ENCODE peak calls at places on chromosomes 4 and X, in four cellular contexts. One of them, this sample, is unnamed.

GRCh38 chr4:144288011-144288903 is 147.7 kb upstream of the GYPA start:
- DNase-seq in SK-N-SH: no peak
- DNase-seq in HepG2: no peak
- DNase-seq in K562: no peak
- DNase-seq in this sample: no peak

GRCh38 chrX:121851033-121851432 is 803.6 kb downstream of the GLUD2 start:
- DNase-seq in SK-N-SH: no peak
- DNase-seq in K562: no peak
- DNase-seq in HepG2: no peak
- DNase-seq in this sample: no peak

GRCh38 chr4:15232725-15233597 is 194.9 kb upstream of the C1QTNF7 start:
- DNase-seq in HepG2: peak; percentile 33
- DNase-seq in SK-N-SH: no peak
- DNase-seq in K562: no peak
- DNase-seq in this sample: no peak

GRCh38 chrX:25131055-25131454 is 115.3 kb upstream of the ARX start:
- DNase-seq in K562: no peak
- DNase-seq in HepG2: no peak
- DNase-seq in SK-N-SH: no peak
- DNase-seq in this sample: no peak

GRCh38 chrX:118530537-118530936 is 34.9 kb downstream of the DOCK11 start:
- DNase-seq in SK-N-SH: no peak
- DNase-seq in K562: no peak
- DNase-seq in HepG2: no peak
- DNase-seq in this sample: no peak

GRCh38 chr4:78244691-78245485 is 187.8 kb downstream of the FRAS1 start:
- DNase-seq in HepG2: no peak
- DNase-seq in K562: no peak
- DNase-seq in SK-N-SH: no peak
- DNase-seq in this sample: no peak

GRCh38 chr4:37446016-37446415 is 201.5 kb downstream of the NWD2 start:
- DNase-seq in HepG2: no peak
- DNase-seq in K562: no peak
- DNase-seq in SK-N-SH: no peak
- DNase-seq in this sample: no peak

GRCh38 chr4:55256787-55257186 is 89.3 kb upstream of the SRD5A3 start:
- DNase-seq in SK-N-SH: peak; percentile 10
- DNase-seq in K562: no peak
- DNase-seq in HepG2: no peak
- DNase-seq in this sample: no peak

GRCh38 chr4:65654976-65655375 is 15.3 kb downstream of the EPHA5 start:
- DNase-seq in K562: no peak
- DNase-seq in HepG2: no peak
- DNase-seq in SK-N-SH: no peak
- DNase-seq in this sample: no peak

GRCh38 chrX:319579-320125 is 1.1 kb upstream of the GTPBP6 start:
- DNase-seq in HepG2: no peak
- DNase-seq in K562: no peak
- DNase-seq in SK-N-SH: no peak
- DNase-seq in this sample: no peak

GRCh38 chr4:34850983-34851382 is 1393.3 kb downstream of the ARAP2 start:
- DNase-seq in HepG2: no peak
- DNase-seq in SK-N-SH: no peak
- DNase-seq in K562: no peak
- DNase-seq in this sample: no peak

GRCh38 chr4:94352996-94353395 is 10.4 kb upstream of the HPGDS start:
- DNase-seq in HepG2: no peak
- DNase-seq in SK-N-SH: no peak
- DNase-seq in K562: no peak
- DNase-seq in this sample: no peak

GRCh38 chrX:94743478-94743877 is 1069.5 kb downstream of the FAM133A start:
- DNase-seq in K562: no peak
- DNase-seq in SK-N-SH: no peak
- DNase-seq in HepG2: no peak
- DNase-seq in this sample: no peak

GRCh38 chrX:51955200-51955599 is 61.8 kb downstream of the MAGED1 start:
- DNase-seq in HepG2: no peak
- DNase-seq in K562: no peak
- DNase-seq in SK-N-SH: no peak
- DNase-seq in this sample: no peak

GRCh38 chr4:80186666-80187065 is 10.6 kb upstream of the PRDM8 start:
- DNase-seq in SK-N-SH: no peak
- DNase-seq in K562: no peak
- DNase-seq in HepG2: no peak
- DNase-seq in this sample: no peak

GRCh38 chr4:71445819-71446218 is 107.0 kb downstream of the SLC4A4 start:
- DNase-seq in K562: no peak
- DNase-seq in SK-N-SH: no peak
- DNase-seq in HepG2: no peak
- DNase-seq in this sample: no peak

GRCh38 chr4:3071811-3072210 is 2.5 kb downstream of the HTT-AS start:
- DNase-seq in HepG2: no peak
- DNase-seq in SK-N-SH: no peak
- DNase-seq in K562: no peak
- DNase-seq in this sample: no peak

GRCh38 chr4:15469402-15470148 is at the start of gene CC2D2A:
- DNase-seq in K562: no peak
- DNase-seq in SK-N-SH: peak; percentile 42
- DNase-seq in HepG2: no peak
- DNase-seq in this sample: no peak

GRCh38 chrX:104112326-104112951 is at the start of gene ZCCHC18:
- DNase-seq in SK-N-SH: peak; percentile 88
- DNase-seq in HepG2: peak; percentile 3
- DNase-seq in K562: peak; percentile 34
- DNase-seq in this sample: no peak

GRCh38 chr4:16196482-16197393 is 29.5 kb downstream of the TAPT1 start:
- DNase-seq in K562: no peak
- DNase-seq in SK-N-SH: no peak
- DNase-seq in HepG2: peak; percentile 4
- DNase-seq in this sample: peak; percentile 38

GRCh38 chrX:35826503-35826902 is 28.4 kb downstream of the MAGEB16 start:
- DNase-seq in SK-N-SH: no peak
- DNase-seq in HepG2: no peak
- DNase-seq in K562: no peak
- DNase-seq in this sample: no peak

GRCh38 chrX:78517124-78517523 is 142.0 kb downstream of the RTL3 start:
- DNase-seq in K562: no peak
- DNase-seq in HepG2: no peak
- DNase-seq in SK-N-SH: no peak
- DNase-seq in this sample: no peak

GRCh38 chr4:134070174-134070573 is 131.4 kb downstream of the PABPC4L start:
- DNase-seq in SK-N-SH: no peak
- DNase-seq in K562: no peak
- DNase-seq in HepG2: no peak
- DNase-seq in this sample: no peak

GRCh38 chr4:120995611-120996010 is 73.1 kb upstream of the PRDM5 start:
- DNase-seq in HepG2: no peak
- DNase-seq in SK-N-SH: no peak
- DNase-seq in K562: no peak
- DNase-seq in this sample: no peak

DNA sequence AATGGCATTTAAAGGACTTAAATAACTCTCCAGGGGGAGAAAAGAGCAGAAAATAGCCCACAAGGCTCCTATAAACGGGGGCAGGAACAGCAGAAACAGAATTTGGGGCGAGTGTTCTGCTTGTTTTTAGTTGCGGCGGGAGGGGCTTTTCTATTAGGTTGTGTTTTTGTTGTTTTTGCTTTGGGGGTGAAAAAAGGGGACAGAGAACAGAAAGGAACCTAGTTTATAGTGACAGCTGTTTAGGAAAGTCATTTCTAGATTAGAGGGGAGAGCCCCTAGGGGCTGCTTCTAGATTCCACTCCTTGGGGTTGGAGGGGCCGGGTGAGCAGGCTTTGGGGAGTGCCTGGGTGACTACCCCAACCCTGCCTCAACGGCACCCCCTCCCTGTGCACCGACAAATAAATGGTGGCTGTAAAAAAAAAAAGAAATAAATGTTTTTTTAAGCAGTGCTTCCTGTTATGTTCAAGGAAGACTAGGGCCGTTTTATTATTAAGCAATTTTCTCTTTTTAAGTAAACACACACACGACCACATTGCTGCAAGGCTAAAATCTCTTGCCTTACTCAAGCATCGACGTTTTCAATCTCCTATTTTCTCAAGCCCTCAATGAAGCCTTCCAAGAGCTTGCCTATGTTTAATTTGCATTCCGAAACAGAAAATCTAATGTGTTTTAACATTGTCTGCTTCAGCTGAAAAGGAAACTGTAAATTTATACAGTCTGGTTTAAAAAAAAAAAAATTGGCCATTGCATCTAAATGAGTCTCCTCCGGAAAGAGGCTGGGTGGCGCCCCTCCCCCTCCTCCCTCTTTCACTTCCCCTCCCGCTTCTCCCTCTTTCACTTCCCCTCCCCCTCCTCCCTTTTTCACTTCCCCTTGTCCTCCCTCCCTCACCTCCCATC is 123.3 kb upstream of the TBL1X start:
- DNase-seq in SK-N-SH: peak; percentile 63
- DNase-seq in K562: peak; percentile 57
- DNase-seq in HepG2: no peak
- DNase-seq in this sample: no peak
- TF ChIP-seq ELF1 in SK-N-SH: no peak
- TF ChIP-seq ELF1 in K562: no peak
- TF ChIP-seq ELF1 in HepG2: no peak
- TF ChIP-seq ELF1 in this sample: no peak

DNA sequence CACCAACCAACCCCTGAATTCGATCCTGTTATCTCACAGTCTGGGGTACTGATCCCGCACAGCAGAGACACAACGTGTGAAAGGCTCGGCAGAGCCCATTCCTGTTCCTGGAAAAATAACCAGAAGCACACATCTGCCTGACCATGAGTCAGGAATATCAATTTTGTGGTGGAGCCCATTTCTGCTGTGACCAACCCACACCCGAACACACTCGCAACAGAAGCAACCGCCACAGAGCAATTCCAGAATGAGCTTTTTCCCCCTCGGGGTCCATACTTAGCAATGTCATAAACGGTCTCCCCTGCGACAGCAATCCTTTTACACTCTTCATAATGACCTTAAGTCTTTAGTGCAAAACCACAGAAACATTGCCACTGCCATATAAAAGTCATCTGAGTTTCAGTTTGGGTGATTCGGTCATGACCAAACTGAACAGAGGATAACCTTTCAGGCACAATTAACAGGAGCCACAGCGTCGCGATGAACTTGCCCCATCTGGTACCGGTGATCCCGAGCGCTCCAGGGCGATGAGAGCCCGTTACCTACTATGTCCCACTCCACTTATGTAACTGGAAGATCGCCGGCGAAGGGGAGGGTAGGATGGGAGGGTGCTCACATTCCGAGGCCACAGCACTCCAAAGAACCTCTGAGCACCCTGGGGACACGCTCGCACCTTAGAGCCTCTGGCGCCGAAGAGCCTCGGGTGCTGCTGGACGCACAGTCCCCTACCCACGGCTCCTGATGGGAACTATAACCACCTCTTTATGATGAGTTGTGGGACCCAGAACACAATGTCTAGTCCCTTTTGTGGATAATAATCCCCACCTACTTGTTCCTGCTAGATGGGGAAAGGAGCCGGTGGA is 1.1 kb downstream of the MECP2 start:
- DNase-seq in K562: peak; percentile 21
- DNase-seq in HepG2: peak; percentile 12
- DNase-seq in SK-N-SH: no peak
- DNase-seq in this sample: no peak
- TF ChIP-seq JUND in K562: no peak
- TF ChIP-seq JUND in HepG2: no peak
- TF ChIP-seq JUND in SK-N-SH: no peak
- TF ChIP-seq JUND in this sample: no peak

GRCh38 chr4:102501176-102501634 is at the start of gene NFKB1:
- DNase-seq in HepG2: peak; percentile 54
- DNase-seq in SK-N-SH: no peak
- DNase-seq in K562: peak; percentile 44
- DNase-seq in this sample: no peak

GRCh38 chr4:102501635-102502382 is 650 bp downstream of the NFKB1 start:
- DNase-seq in SK-N-SH: peak; percentile 84
- DNase-seq in HepG2: peak; percentile 73
- DNase-seq in K562: peak; percentile 61
- DNase-seq in this sample: peak; percentile 75

GRCh38 chr4:102497986-102498385 is 3.2 kb upstream of the NFKB1 start:
- DNase-seq in K562: no peak
- DNase-seq in SK-N-SH: no peak
- DNase-seq in HepG2: no peak
- DNase-seq in this sample: no peak

GRCh38 chr4:102503301-102503746 is 2.2 kb downstream of the NFKB1 start:
- DNase-seq in SK-N-SH: peak; percentile 14
- DNase-seq in HepG2: peak; percentile 24
- DNase-seq in K562: no peak
- DNase-seq in this sample: no peak

GRCh38 chr4:102500371-102501175 is 586 bp upstream of the NFKB1 start:
- DNase-seq in SK-N-SH: peak; percentile 73
- DNase-seq in HepG2: peak; percentile 24
- DNase-seq in K562: no peak
- DNase-seq in this sample: no peak
- TF ChIP-seq ELF1 in SK-N-SH: no peak
- TF ChIP-seq ELF1 in HepG2: no peak
- TF ChIP-seq ELF1 in K562: no peak
- TF ChIP-seq ELF1 in this sample: no peak

GRCh38 chr4:157043131-157043530 is 32.8 kb upstream of the GLRB start:
- DNase-seq in SK-N-SH: peak; percentile 4
- DNase-seq in K562: no peak
- DNase-seq in HepG2: peak; percentile 2
- DNase-seq in this sample: no peak
- TF ChIP-seq JUND in SK-N-SH: no peak
- TF ChIP-seq JUND in K562: no peak
- TF ChIP-seq JUND in HepG2: no peak
- TF ChIP-seq JUND in this sample: no peak

GRCh38 chr4:19945979-19946380 is 305.7 kb upstream of the SLIT2 start:
- DNase-seq in SK-N-SH: no peak
- DNase-seq in HepG2: no peak
- DNase-seq in K562: no peak
- DNase-seq in this sample: peak; percentile 32
- TF ChIP-seq ELF1 in SK-N-SH: peak; percentile 41
- TF ChIP-seq ELF1 in HepG2: no peak
- TF ChIP-seq ELF1 in K562: no peak
- TF ChIP-seq ELF1 in this sample: no peak

DNA sequence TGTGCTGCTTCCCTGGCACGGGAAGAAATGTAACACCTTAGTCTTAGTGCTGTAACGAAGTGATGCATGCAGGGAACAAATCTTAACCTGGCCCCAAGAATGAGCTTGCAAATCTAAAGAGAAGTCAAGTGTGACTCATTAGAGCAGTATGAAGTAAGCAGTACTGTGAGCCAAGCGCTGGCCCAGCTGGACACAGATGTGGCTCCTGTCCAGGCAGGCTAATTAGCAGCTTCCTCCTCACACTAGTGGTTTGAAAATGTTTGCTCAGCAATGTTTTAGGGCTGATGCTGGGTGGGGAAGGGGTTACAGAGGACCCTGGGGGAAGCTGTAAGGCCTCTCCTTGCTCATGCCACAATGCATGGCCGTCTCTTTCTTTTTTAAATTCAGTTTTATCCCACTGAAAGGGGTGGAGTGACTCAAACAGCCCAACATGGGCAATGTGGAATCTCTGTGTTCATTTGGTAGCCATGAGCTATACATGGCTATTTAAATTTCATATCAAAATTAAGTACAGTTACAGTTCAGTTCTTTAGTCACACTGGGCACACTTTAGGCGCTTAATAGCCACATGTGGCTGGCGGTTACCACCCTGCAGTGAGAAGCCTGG is 48.9 kb downstream of the MAP7D2 start:
- DNase-seq in K562: no peak
- DNase-seq in HepG2: no peak
- DNase-seq in SK-N-SH: peak; percentile 18
- DNase-seq in this sample: peak; percentile 23
- TF ChIP-seq JUND in K562: peak; percentile 38
- TF ChIP-seq JUND in HepG2: no peak
- TF ChIP-seq JUND in SK-N-SH: peak; percentile 76
- TF ChIP-seq JUND in this sample: peak; percentile 29